ENCODE peak calls at places on chromosomes 7 and 10, in six cellular contexts. One of them, this sample, is unnamed.

GRCh38 chr10:69422676-69423075 is 6.0 kb upstream of the TACR2 start:
- DNase-seq in HCT116: no peak
- DNase-seq in SK-N-SH: no peak
- DNase-seq in neural progenitor cell: no peak
- DNase-seq in MM.1S: no peak
- DNase-seq in GM23248: no peak
- DNase-seq in this sample: no peak

GRCh38 chr10:60176900-60177299 is 212.8 kb downstream of the ANK3 start:
- DNase-seq in HCT116: no peak
- DNase-seq in SK-N-SH: no peak
- DNase-seq in GM23248: no peak
- DNase-seq in MM.1S: no peak
- DNase-seq in neural progenitor cell: no peak
- DNase-seq in this sample: no peak

GRCh38 chr7:105304040-105304895 is 84.5 kb downstream of the SRPK2 start:
- DNase-seq in GM23248: peak; percentile 59
- DNase-seq in neural progenitor cell: no peak
- DNase-seq in MM.1S: peak; percentile 90
- DNase-seq in SK-N-SH: no peak
- DNase-seq in HCT116: peak; percentile 56
- DNase-seq in this sample: peak; percentile 67

GRCh38 chr10:35925511-35925910 is 283.4 kb upstream of the FZD8 start:
- DNase-seq in HCT116: no peak
- DNase-seq in neural progenitor cell: no peak
- DNase-seq in SK-N-SH: no peak
- DNase-seq in GM23248: peak; percentile 22
- DNase-seq in MM.1S: no peak
- DNase-seq in this sample: peak; percentile 79

GRCh38 chr10:16381083-16381482 is 55.7 kb upstream of the PTER start:
- DNase-seq in SK-N-SH: no peak
- DNase-seq in HCT116: peak; percentile 73
- DNase-seq in neural progenitor cell: no peak
- DNase-seq in GM23248: no peak
- DNase-seq in MM.1S: no peak
- DNase-seq in this sample: peak; percentile 76

GRCh38 chr7:157992511-157993160 is 595.0 kb downstream of the PTPRN2 start:
- DNase-seq in MM.1S: no peak
- DNase-seq in SK-N-SH: no peak
- DNase-seq in HCT116: no peak
- DNase-seq in neural progenitor cell: no peak
- DNase-seq in GM23248: no peak
- DNase-seq in this sample: no peak

GRCh38 chr10:68132391-68132790 is 23.1 kb downstream of the MYPN start:
- DNase-seq in neural progenitor cell: no peak
- DNase-seq in SK-N-SH: peak; percentile 10
- DNase-seq in MM.1S: no peak
- DNase-seq in GM23248: no peak
- DNase-seq in HCT116: no peak
- DNase-seq in this sample: no peak

GRCh38 chr7:25752967-25753791 is 398.8 kb upstream of the NFE2L3 start:
- DNase-seq in GM23248: no peak
- DNase-seq in MM.1S: no peak
- DNase-seq in HCT116: no peak
- DNase-seq in SK-N-SH: no peak
- DNase-seq in neural progenitor cell: peak; percentile 87
- DNase-seq in this sample: peak; percentile 2

GRCh38 chr10:46028584-46029570 is 1.5 kb downstream of the NCOA4 start:
- DNase-seq in neural progenitor cell: peak; percentile 60
- DNase-seq in GM23248: peak; percentile 85
- DNase-seq in MM.1S: peak; percentile 66
- DNase-seq in HCT116: peak; percentile 71
- DNase-seq in SK-N-SH: peak; percentile 62
- DNase-seq in this sample: peak; percentile 74

GRCh38 chr7:22210355-22210754 is 146.6 kb downstream of the RAPGEF5 start:
- DNase-seq in neural progenitor cell: no peak
- DNase-seq in SK-N-SH: no peak
- DNase-seq in HCT116: peak; percentile 64
- DNase-seq in GM23248: no peak
- DNase-seq in MM.1S: no peak
- DNase-seq in this sample: no peak

GRCh38 chr7:27677912-27678612 is 15.4 kb upstream of the HIBADH start:
- DNase-seq in SK-N-SH: no peak
- DNase-seq in neural progenitor cell: no peak
- DNase-seq in MM.1S: no peak
- DNase-seq in GM23248: peak; percentile 95
- DNase-seq in HCT116: peak; percentile 87
- DNase-seq in this sample: peak; percentile 95

GRCh38 chr7:78141533-78142281 is 343.1 kb downstream of the PHTF2 start:
- DNase-seq in GM23248: peak; percentile 82
- DNase-seq in MM.1S: no peak
- DNase-seq in neural progenitor cell: no peak
- DNase-seq in SK-N-SH: no peak
- DNase-seq in HCT116: no peak
- DNase-seq in this sample: no peak

GRCh38 chr7:5421626-5422323 is 1.9 kb downstream of the TNRC18 start:
- DNase-seq in SK-N-SH: peak; percentile 67
- DNase-seq in GM23248: peak; percentile 85
- DNase-seq in HCT116: no peak
- DNase-seq in neural progenitor cell: peak; percentile 67
- DNase-seq in MM.1S: no peak
- DNase-seq in this sample: peak; percentile 69

GRCh38 chr10:62681211-62681940 is 123.1 kb upstream of the ADO start:
- DNase-seq in MM.1S: peak; percentile 48
- DNase-seq in SK-N-SH: no peak
- DNase-seq in HCT116: no peak
- DNase-seq in GM23248: peak; percentile 22
- DNase-seq in neural progenitor cell: peak; percentile 42
- DNase-seq in this sample: no peak

GRCh38 chr10:125057158-125058001 is 103.0 kb downstream of the CTBP2 start:
- DNase-seq in MM.1S: peak; percentile 28
- DNase-seq in neural progenitor cell: peak; percentile 97
- DNase-seq in HCT116: no peak
- DNase-seq in GM23248: peak; percentile 85
- DNase-seq in SK-N-SH: peak; percentile 78
- DNase-seq in this sample: no peak

GRCh38 chr10:114110174-114110972 is 63.6 kb downstream of the CCDC186 start:
- DNase-seq in neural progenitor cell: peak; percentile 44
- DNase-seq in HCT116: no peak
- DNase-seq in GM23248: peak; percentile 32
- DNase-seq in MM.1S: no peak
- DNase-seq in SK-N-SH: no peak
- DNase-seq in this sample: peak; percentile 43

GRCh38 chr7:77979219-77979618 is 180.6 kb downstream of the PHTF2 start:
- DNase-seq in GM23248: no peak
- DNase-seq in SK-N-SH: no peak
- DNase-seq in MM.1S: no peak
- DNase-seq in neural progenitor cell: no peak
- DNase-seq in HCT116: no peak
- DNase-seq in this sample: peak; percentile 22

GRCh38 chr10:103767756-103768155 is 87.6 kb downstream of the SH3PXD2A start:
- DNase-seq in SK-N-SH: no peak
- DNase-seq in HCT116: no peak
- DNase-seq in MM.1S: no peak
- DNase-seq in GM23248: no peak
- DNase-seq in neural progenitor cell: no peak
- DNase-seq in this sample: no peak

GRCh38 chr10:80171248-80171660 is 34.1 kb downstream of the ANXA11 start:
- DNase-seq in GM23248: no peak
- DNase-seq in SK-N-SH: no peak
- DNase-seq in neural progenitor cell: no peak
- DNase-seq in HCT116: no peak
- DNase-seq in MM.1S: no peak
- DNase-seq in this sample: peak; percentile 100

GRCh38 chr10:120944586-120945125 is 93.5 kb downstream of the WDR11 start:
- DNase-seq in GM23248: no peak
- DNase-seq in SK-N-SH: no peak
- DNase-seq in HCT116: no peak
- DNase-seq in MM.1S: no peak
- DNase-seq in neural progenitor cell: no peak
- DNase-seq in this sample: no peak

GRCh38 chr10:101292194-101293006 is 61.6 kb upstream of the BTRC start:
- DNase-seq in MM.1S: no peak
- DNase-seq in HCT116: no peak
- DNase-seq in GM23248: peak; percentile 48
- DNase-seq in neural progenitor cell: peak; percentile 61
- DNase-seq in SK-N-SH: peak; percentile 83
- DNase-seq in this sample: no peak

GRCh38 chr10:44993226-44993921 is 7.3 kb upstream of the ZNF22 start:
- DNase-seq in neural progenitor cell: no peak
- DNase-seq in SK-N-SH: no peak
- DNase-seq in HCT116: no peak
- DNase-seq in GM23248: no peak
- DNase-seq in MM.1S: no peak
- DNase-seq in this sample: no peak

GRCh38 chr7:74461970-74462706 is 8.4 kb downstream of the GTF2IRD1 start:
- DNase-seq in GM23248: no peak
- DNase-seq in neural progenitor cell: no peak
- DNase-seq in HCT116: no peak
- DNase-seq in MM.1S: no peak
- DNase-seq in SK-N-SH: no peak
- DNase-seq in this sample: no peak

GRCh38 chr7:74462707-74463100 is 9.0 kb downstream of the GTF2IRD1 start:
- DNase-seq in GM23248: no peak
- DNase-seq in HCT116: no peak
- DNase-seq in SK-N-SH: no peak
- DNase-seq in MM.1S: no peak
- DNase-seq in neural progenitor cell: no peak
- DNase-seq in this sample: no peak

GRCh38 chr7:74464931-74465906 is 11.5 kb downstream of the GTF2IRD1 start:
- DNase-seq in neural progenitor cell: no peak
- DNase-seq in SK-N-SH: no peak
- DNase-seq in HCT116: no peak
- DNase-seq in MM.1S: no peak
- DNase-seq in GM23248: no peak
- DNase-seq in this sample: peak; percentile 47

GRCh38 chr7:74467876-74468275 is 14.2 kb downstream of the GTF2IRD1 start:
- DNase-seq in neural progenitor cell: no peak
- DNase-seq in SK-N-SH: no peak
- DNase-seq in HCT116: no peak
- DNase-seq in GM23248: no peak
- DNase-seq in MM.1S: no peak
- DNase-seq in this sample: no peak

DNA sequence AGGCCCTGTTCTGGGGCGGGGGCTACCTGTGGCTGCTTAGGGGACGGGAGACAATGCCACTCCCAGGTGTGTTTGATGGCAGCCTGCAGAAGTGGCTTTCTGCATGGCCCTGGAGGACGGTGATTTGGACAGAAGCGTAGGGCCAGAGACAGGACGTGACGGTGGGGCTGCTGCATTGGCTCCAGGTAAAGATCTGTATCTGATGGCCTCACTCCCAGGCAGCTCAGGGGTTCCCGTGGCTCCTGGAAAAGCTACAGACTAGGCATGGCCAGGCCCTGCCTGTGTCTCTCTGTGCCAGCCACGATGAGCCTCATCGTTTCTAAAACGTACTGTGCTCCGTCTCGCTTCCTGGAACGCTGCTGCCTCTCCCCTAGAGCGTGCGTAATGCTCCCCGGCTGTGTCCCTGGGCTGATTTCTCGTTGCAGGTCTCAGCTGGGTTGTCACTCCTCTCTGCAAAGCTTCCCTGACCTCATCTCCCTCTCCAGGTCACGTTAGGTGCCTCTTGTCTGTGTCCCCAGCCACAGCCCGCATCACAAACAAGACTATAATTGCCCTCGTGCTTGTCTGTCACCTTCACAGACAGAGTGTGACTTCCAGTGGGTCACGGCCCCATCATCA is 12.6 kb downstream of the GTF2IRD1 start:
- DNase-seq in MM.1S: no peak
- DNase-seq in SK-N-SH: no peak
- DNase-seq in neural progenitor cell: peak; percentile 43
- DNase-seq in GM23248: no peak
- DNase-seq in HCT116: no peak
- DNase-seq in this sample: no peak
- H3K9ac ChIP-seq in MM.1S: no peak overlapping the region
- H3K9ac ChIP-seq in SK-N-SH: no peak overlapping the region
- H3K9ac ChIP-seq in neural progenitor cell: no peak overlapping the region
- H3K9ac ChIP-seq in GM23248: no peak overlapping the region
- H3K9ac ChIP-seq in HCT116: no peak overlapping the region
- H3K9ac ChIP-seq in this sample: no peak overlapping the region

GRCh38 chr10:102396751-102397151 is 1.2 kb downstream of the NFKB2 start:
- DNase-seq in HCT116: no peak
- DNase-seq in MM.1S: no peak
- DNase-seq in neural progenitor cell: no peak
- DNase-seq in SK-N-SH: no peak
- DNase-seq in GM23248: no peak
- DNase-seq in this sample: no peak
- H3K4me3 ChIP-seq in HCT116: peak overlapping the region; percentile 75
- H3K4me3 ChIP-seq in MM.1S: peak overlapping the region; percentile 99
- H3K4me3 ChIP-seq in neural progenitor cell: no peak overlapping the region
- H3K4me3 ChIP-seq in SK-N-SH: no peak overlapping the region
- H3K4me3 ChIP-seq in GM23248: peak overlapping the region; percentile 87
- H3K4me3 ChIP-seq in this sample: peak overlapping the region; percentile 79

GRCh38 chr10:12367272-12367671 is 17.9 kb downstream of the CAMK1D start:
- DNase-seq in MM.1S: no peak
- DNase-seq in HCT116: no peak
- DNase-seq in GM23248: no peak
- DNase-seq in neural progenitor cell: no peak
- DNase-seq in SK-N-SH: no peak
- DNase-seq in this sample: no peak

GRCh38 chr10:12364559-12364958 is 15.2 kb downstream of the CAMK1D start:
- DNase-seq in neural progenitor cell: no peak
- DNase-seq in SK-N-SH: no peak
- DNase-seq in GM23248: no peak
- DNase-seq in HCT116: no peak
- DNase-seq in MM.1S: no peak
- DNase-seq in this sample: no peak

GRCh38 chr10:12375076-12375504 is 25.7 kb downstream of the CAMK1D start:
- DNase-seq in SK-N-SH: no peak
- DNase-seq in MM.1S: no peak
- DNase-seq in neural progenitor cell: no peak
- DNase-seq in HCT116: no peak
- DNase-seq in GM23248: no peak
- DNase-seq in this sample: no peak

GRCh38 chr10:12372846-12373245 is 23.5 kb downstream of the CAMK1D start:
- DNase-seq in neural progenitor cell: no peak
- DNase-seq in HCT116: no peak
- DNase-seq in GM23248: no peak
- DNase-seq in SK-N-SH: no peak
- DNase-seq in MM.1S: no peak
- DNase-seq in this sample: no peak

DNA sequence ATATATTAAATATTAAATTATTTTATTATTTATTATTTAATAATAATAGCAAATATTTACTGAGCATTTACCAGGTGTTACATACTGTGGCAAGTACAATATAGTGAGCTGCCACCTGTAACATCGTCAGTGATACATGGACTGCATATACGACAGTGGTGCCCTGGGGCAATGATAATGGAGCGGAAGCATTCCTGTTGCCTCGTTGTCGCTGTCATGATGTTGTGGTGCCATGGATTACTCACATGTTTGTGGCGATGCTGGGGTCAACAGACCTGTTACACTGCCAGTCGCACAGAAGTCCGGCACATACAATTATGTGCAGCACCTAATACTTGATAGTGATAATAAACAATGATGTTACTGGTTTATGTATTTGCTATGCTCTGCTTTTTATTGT is 20.6 kb downstream of the CAMK1D start:
- DNase-seq in GM23248: no peak
- DNase-seq in HCT116: no peak
- DNase-seq in SK-N-SH: no peak
- DNase-seq in neural progenitor cell: no peak
- DNase-seq in MM.1S: no peak
- DNase-seq in this sample: no peak
- TF ChIP-seq EZH2phosphoT487 in GM23248: no peak
- TF ChIP-seq EZH2phosphoT487 in HCT116: no peak
- TF ChIP-seq EZH2phosphoT487 in SK-N-SH: no peak
- TF ChIP-seq EZH2phosphoT487 in neural progenitor cell: no peak
- TF ChIP-seq EZH2phosphoT487 in MM.1S: no peak
- TF ChIP-seq EZH2phosphoT487 in this sample: no peak

GRCh38 chr7:151918444-151918843 is 37.8 kb upstream of the GALNTL5 start:
- DNase-seq in HCT116: no peak
- DNase-seq in SK-N-SH: no peak
- DNase-seq in GM23248: no peak
- DNase-seq in MM.1S: no peak
- DNase-seq in neural progenitor cell: no peak
- DNase-seq in this sample: peak; percentile 13
- H3K9ac ChIP-seq in HCT116: no peak overlapping the region
- H3K9ac ChIP-seq in SK-N-SH: no peak overlapping the region
- H3K9ac ChIP-seq in GM23248: no peak overlapping the region
- H3K9ac ChIP-seq in MM.1S: no peak overlapping the region
- H3K9ac ChIP-seq in neural progenitor cell: no peak overlapping the region
- H3K9ac ChIP-seq in this sample: peak overlapping the region; percentile 14

This sample was measured in PC-3.